ENCODE peak calls at places on chromosome 7, in ten cellular contexts. M is NCI-H345, T is type B pancreatic cell, R is HFFc6, B is GF-D8, F is psoas muscle, D is fibroblast of pulmonary artery, P is midbrain, N is germinal center, L is PC-9. K is an unnamed sample.

GRCh38 chr7:4824120-4824775 is 37.6 kb downstream of the PAPOLB start:
- DNase-seq in M (no peak), T (peak), R (no peak), B (no peak), F (peak), D (no peak), P (no peak), N (no peak), L (no peak), K (no peak)

GRCh38 chr7:114084381-114085312 is 165.8 kb upstream of the PPP1R3A start:
- DNase-seq in M (peak), T (no peak), R (no peak), B (no peak), F (peak), D (peak), P (peak), N (peak), L (no peak), K (no peak)

GRCh38 chr7:84911077-84911476 is 275.8 kb downstream of the SEMA3D start:
- DNase-seq in M (no peak), T (no peak), R (no peak), B (no peak), F (no peak), D (no peak), P (no peak), N (no peak), L (no peak), K (no peak)

GRCh38 chr7:57868771-57869483 is 418.9 kb downstream of the ZNF716 start:
- DNase-seq in M (no peak), T (no peak), R (no peak), B (no peak), F (peak), D (peak), P (peak), N (no peak), L (no peak), K (no peak)

GRCh38 chr7:45145881-45146280 is 11.7 kb upstream of the RAMP3 start:
- DNase-seq in M (no peak), T (no peak), R (no peak), B (no peak), F (no peak), D (no peak), P (no peak), N (no peak), L (no peak), K (no peak)

GRCh38 chr7:131288446-131288845 is 39.2 kb upstream of the MKLN1 start:
- DNase-seq in M (no peak), T (no peak), R (no peak), B (no peak), F (no peak), D (no peak), P (no peak), N (no peak), L (no peak), K (no peak)

GRCh38 chr7:98836811-98837631 is 32.8 kb downstream of the TMEM130 start:
- DNase-seq in M (peak), T (no peak), R (no peak), B (no peak), F (no peak), D (peak), P (no peak), N (peak), L (no peak), K (no peak)

GRCh38 chr7:157125376-157126223 is 13.1 kb upstream of the UBE3C start:
- DNase-seq in M (no peak), T (no peak), R (no peak), B (no peak), F (no peak), D (no peak), P (no peak), N (no peak), L (no peak), K (no peak)

GRCh38 chr7:3233301-3233700 is 67.8 kb upstream of the SDK1 start:
- DNase-seq in M (no peak), T (peak), R (no peak), B (no peak), F (no peak), D (no peak), P (no peak), N (no peak), L (no peak), K (no peak)

GRCh38 chr7:33805630-33806233 is 99.6 kb upstream of the BMPER start:
- DNase-seq in M (no peak), T (no peak), R (peak), B (no peak), F (no peak), D (peak), P (no peak), N (no peak), L (no peak), K (no peak)

GRCh38 chr7:151793991-151794507 is 82.9 kb downstream of the PRKAG2 start:
- DNase-seq in M (no peak), T (no peak), R (no peak), B (no peak), F (no peak), D (no peak), P (no peak), N (no peak), L (no peak), K (no peak)

GRCh38 chr7:53466396-53466795 is 431.0 kb downstream of the POM121L12 start:
- DNase-seq in M (no peak), T (no peak), R (no peak), B (no peak), F (no peak), D (no peak), P (no peak), N (no peak), L (no peak), K (no peak)

GRCh38 chr7:34320926-34321609 is 336.9 kb upstream of the NPSR1 start:
- DNase-seq in M (peak), T (peak), R (peak), B (no peak), F (peak), D (peak), P (peak), N (peak), L (peak), K (peak)

GRCh38 chr7:123616244-123616643 is 14.6 kb downstream of the ASB15 start:
- DNase-seq in M (no peak), T (no peak), R (no peak), B (no peak), F (no peak), D (no peak), P (no peak), N (no peak), L (no peak), K (no peak)

GRCh38 chr7:131235489-131236317 is 92.0 kb upstream of the MKLN1 start:
- DNase-seq in M (no peak), T (no peak), R (peak), B (no peak), F (no peak), D (peak), P (peak), N (no peak), L (peak), K (peak)

GRCh38 chr7:87876759-87877234 is 504 bp downstream of the DBF4 start:
- DNase-seq in M (peak), T (peak), R (peak), B (peak), F (peak), D (peak), P (peak), N (peak), L (peak), K (no peak)

GRCh38 chr7:74657692-74658170 is at the start of gene GTF2I:
- DNase-seq in M (peak), T (peak), R (no peak), B (no peak), F (no peak), D (no peak), P (no peak), N (peak), L (no peak), K (no peak)

GRCh38 chr7:126803060-126803665 is 449.6 kb downstream of the GRM8 start:
- DNase-seq in M (peak), T (no peak), R (peak), B (no peak), F (no peak), D (peak), P (peak), N (peak), L (peak), K (peak)

GRCh38 chr7:98133621-98134266 is 27.1 kb downstream of the LMTK2 start:
- DNase-seq in M (no peak), T (no peak), R (peak), B (peak), F (no peak), D (no peak), P (no peak), N (no peak), L (peak), K (no peak)

GRCh38 chr7:94374231-94374630 is 20.5 kb upstream of the COL1A2 start:
- DNase-seq in M (no peak), T (no peak), R (peak), B (no peak), F (peak), D (peak), P (no peak), N (no peak), L (no peak), K (no peak)

K was measured in central memory CD4-positive, alpha-beta T cell.